ENCODE peak calls at places on chromosomes 3 and 15, in four cellular contexts. L, A, N and T are unnamed samples.

GRCh38 chr3:139745831-139746230 is 68.1 kb upstream of the NMNAT3 start:
- DNase-seq in L (no peak), A (peak), N (peak), T (no peak)

GRCh38 chr3:175655366-175655765 is 796.2 kb downstream of the NAALADL2 start:
- DNase-seq in L (no peak), A (no peak), N (no peak), T (no peak)

GRCh38 chr3:58560771-58561311 is 16.4 kb downstream of the FAM107A start:
- DNase-seq in L (no peak), A (peak), N (peak), T (no peak)

GRCh38 chr3:118527527-118528044 is 507.1 kb downstream of the IGSF11 start:
- DNase-seq in L (no peak), A (no peak), N (no peak), T (no peak)

GRCh38 chr3:53704363-53704725 is 141.9 kb downstream of the CHDH start:
- DNase-seq in L (no peak), A (no peak), N (no peak), T (no peak)

GRCh38 chr15:60620707-60621106 is 141.8 kb upstream of the ICE2 start:
- DNase-seq in L (no peak), A (no peak), N (no peak), T (no peak)

GRCh38 chr3:46824561-46824960 is 38.7 kb downstream of the MYL3 start:
- DNase-seq in L (no peak), A (no peak), N (no peak), T (no peak)

GRCh38 chr3:23874359-23875120 is 42.2 kb downstream of the NKIRAS1 start:
- DNase-seq in L (no peak), A (no peak), N (no peak), T (no peak)

GRCh38 chr15:43329222-43329959 is 982 bp downstream of the LCMT2 start:
- DNase-seq in L (no peak), A (peak), N (no peak), T (no peak)

GRCh38 chr15:66692808-66693596 is 9.0 kb upstream of the SMAD6 start:
- DNase-seq in L (no peak), A (no peak), N (no peak), T (no peak)

GRCh38 chr3:39502838-39503145 is 35.3 kb downstream of the MOBP start:
- DNase-seq in L (no peak), A (no peak), N (no peak), T (no peak)

GRCh38 chr15:90893175-90894090 is 9.1 kb downstream of the FES start:
- DNase-seq in L (no peak), A (peak), N (peak), T (peak)

GRCh38 chr3:43922374-43922773 is 231.6 kb downstream of the ABHD5 start:
- DNase-seq in L (no peak), A (no peak), N (no peak), T (no peak)

GRCh38 chr15:31434418-31435255 is 108.0 kb downstream of the KLF13 start:
- DNase-seq in L (no peak), A (no peak), N (no peak), T (no peak)

GRCh38 chr3:14133876-14134275 is 9.0 kb downstream of the TMEM43 start:
- DNase-seq in L (no peak), A (no peak), N (no peak), T (no peak)

GRCh38 chr3:165895919-165896318 is 58.7 kb upstream of the BCHE start:
- DNase-seq in L (no peak), A (peak), N (peak), T (peak)

GRCh38 chr15:35746121-35746520 is 200.2 kb upstream of the DPH6 start:
- DNase-seq in L (no peak), A (no peak), N (no peak), T (no peak)

GRCh38 chr3:149507491-149508324 is 33.2 kb downstream of the TM4SF4 start:
- DNase-seq in L (no peak), A (no peak), N (no peak), T (no peak)

GRCh38 chr3:150068440-150069157 is 97.9 kb upstream of the PFN2 start:
- DNase-seq in L (no peak), A (no peak), N (no peak), T (no peak)

GRCh38 chr3:143321058-143321769 is 201.6 kb downstream of the CHST2 start:
- DNase-seq in L (no peak), A (no peak), N (no peak), T (no peak)

GRCh38 chr15:36265422-36265821 is 314.0 kb upstream of the CDIN1 start:
- DNase-seq in L (no peak), A (no peak), N (no peak), T (no peak)

GRCh38 chr15:71093089-71094024 is 21.9 kb upstream of the THSD4 start:
- DNase-seq in L (no peak), A (no peak), N (no peak), T (peak)

GRCh38 chr15:38899300-38899699 is 334.7 kb upstream of the RASGRP1 start:
- DNase-seq in L (no peak), A (no peak), N (no peak), T (no peak)

GRCh38 chr15:85142324-85142723 is 160.7 kb downstream of the PDE8A start:
- DNase-seq in L (no peak), A (no peak), N (no peak), T (peak)
- TF ChIP-seq TCF7L2 in L (no peak), A (no peak), N (no peak), T (no peak)

GRCh38 chr15:28947241-28947674 is 61.5 kb downstream of the APBA2 start:
- DNase-seq in L (no peak), A (no peak), N (no peak), T (no peak)
- TF ChIP-seq TCF7L2 in L (no peak), A (no peak), N (no peak), T (no peak)

GRCh38 chr15:72474912-72475601 is 927 bp downstream of the ARIH1 start:
- DNase-seq in L (peak), A (peak), N (peak), T (peak)

GRCh38 chr15:72472907-72473669 is 1.0 kb upstream of the ARIH1 start:
- DNase-seq in L (no peak), A (peak), N (no peak), T (no peak)

GRCh38 chr15:72475674-72476073 is 1.5 kb downstream of the ARIH1 start:
- DNase-seq in L (no peak), A (no peak), N (no peak), T (no peak)

GRCh38 chr15:72473670-72474465 is at the start of gene ARIH1:
- DNase-seq in L (peak), A (peak), N (peak), T (peak)

GRCh38 chr15:72474466-72474911 is 359 bp downstream of the ARIH1 start:
- DNase-seq in L (no peak), A (no peak), N (no peak), T (no peak)
- TF ChIP-seq TCF7L2 in L (no peak), A (no peak), N (no peak), T (no peak)

GRCh38 chr3:132256984-132257383 is 60.2 kb upstream of the ACP3 start:
- DNase-seq in L (no peak), A (peak), N (peak), T (peak)
- TF ChIP-seq TCF7L2 in L (no peak), A (no peak), N (no peak), T (no peak)

GRCh38 chr15:92797168-92798052 is 102.7 kb upstream of the CHD2 start:
- DNase-seq in L (no peak), A (peak), N (peak), T (peak)
- TF ChIP-seq TCF7L2 in L (no peak), A (no peak), N (no peak), T (no peak)

GRCh38 chr3:114496874-114497273 is 203.0 kb downstream of the TIGIT start:
- DNase-seq in L (no peak), A (no peak), N (peak), T (no peak)

GRCh38 chr3:114499986-114500385 is 206.2 kb downstream of the TIGIT start:
- DNase-seq in L (no peak), A (no peak), N (no peak), T (no peak)

GRCh38 chr3:114496466-114496865 is 202.6 kb downstream of the TIGIT start:
- DNase-seq in L (no peak), A (no peak), N (no peak), T (no peak)

GRCh38 chr3:114496021-114496434 is 202.2 kb downstream of the TIGIT start:
- DNase-seq in L (no peak), A (no peak), N (peak), T (peak)

GRCh38 chr3:114498779-114499370 is 205.0 kb downstream of the TIGIT start:
- DNase-seq in L (no peak), A (peak), N (peak), T (peak)
- TF ChIP-seq TCF7L2 in L (no peak), A (no peak), N (no peak), T (no peak)

DNA sequence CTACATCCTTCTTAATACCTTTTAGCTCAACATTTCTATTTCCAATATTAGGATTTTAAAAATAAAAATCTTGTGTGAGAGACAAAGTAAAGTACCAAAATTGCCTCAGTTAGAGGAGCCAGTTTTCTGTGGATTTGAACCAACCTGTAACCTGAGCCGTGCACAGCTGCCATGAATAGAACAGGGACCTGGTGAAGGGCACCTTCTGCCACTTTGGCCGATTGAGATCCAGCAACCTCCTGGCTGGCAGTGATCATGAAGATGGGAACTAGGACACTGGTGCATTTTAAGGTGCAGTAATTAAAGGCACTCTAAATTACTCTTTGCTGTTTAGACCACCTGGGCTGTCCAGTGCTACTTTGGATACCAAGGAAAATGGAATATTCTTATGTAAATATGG is 34.3 kb upstream of the TRAK1 start:
- DNase-seq in L (no peak), A (no peak), N (no peak), T (no peak)
- TF ChIP-seq TCF7L2 in L (no peak), A (no peak), N (no peak), T (no peak)

GRCh38 chr3:100900671-100901070 is 92.5 kb downstream of the ABI3BP start:
- DNase-seq in L (no peak), A (no peak), N (no peak), T (no peak)
- TF ChIP-seq TCF7L2 in L (no peak), A (no peak), N (no peak), T (no peak)

GRCh38 chr3:48770187-48770502 is 53.1 kb upstream of the IP6K2 start:
- DNase-seq in L (no peak), A (no peak), N (no peak), T (no peak)

GRCh38 chr3:48765376-48765775 is 48.4 kb upstream of the IP6K2 start:
- DNase-seq in L (no peak), A (no peak), N (peak), T (no peak)
- TF ChIP-seq TCF7L2 in L (no peak), A (no peak), N (no peak), T (no peak)